ENCODE peak calls at places on chromosomes 4 and X, in five cellular contexts. One of them, this sample, is unnamed.

GRCh38 chr4:52984469-52984868 is 122.4 kb downstream of the RASL11B start:
- DNase-seq in activated naive CD4-positive, alpha-beta T cell treated with anti-CD3 and anti-CD28 coated beads, Interleukin-2, amount 50 U/mL, for 72 hours: no peak
- DNase-seq in activated T-cell treated with anti-CD3 and anti-CD28 coated beads, Interleukin-2, amount 50 U/mL, for 48 hours: no peak
- DNase-seq in activated naive CD8-positive, alpha-beta T cell treated with anti-CD3 and anti-CD28 coated beads for 36 hours: no peak
- DNase-seq in amniotic stem cell: no peak
- DNase-seq in this sample: no peak

GRCh38 chr4:137968956-137969709 is 273.0 kb downstream of the SLC7A11 start:
- DNase-seq in activated T-cell treated with anti-CD3 and anti-CD28 coated beads, Interleukin-2, amount 50 U/mL, for 48 hours: no peak
- DNase-seq in activated naive CD8-positive, alpha-beta T cell treated with anti-CD3 and anti-CD28 coated beads for 36 hours: no peak
- DNase-seq in amniotic stem cell: no peak
- DNase-seq in activated naive CD4-positive, alpha-beta T cell treated with anti-CD3 and anti-CD28 coated beads, Interleukin-2, amount 50 U/mL, for 72 hours: no peak
- DNase-seq in this sample: peak

GRCh38 chrX:48997865-48998264 is 4.2 kb downstream of the GRIPAP1 start:
- DNase-seq in amniotic stem cell: no peak
- DNase-seq in activated naive CD8-positive, alpha-beta T cell treated with anti-CD3 and anti-CD28 coated beads for 36 hours: no peak
- DNase-seq in activated naive CD4-positive, alpha-beta T cell treated with anti-CD3 and anti-CD28 coated beads, Interleukin-2, amount 50 U/mL, for 72 hours: no peak
- DNase-seq in activated T-cell treated with anti-CD3 and anti-CD28 coated beads, Interleukin-2, amount 50 U/mL, for 48 hours: no peak
- DNase-seq in this sample: no peak

GRCh38 chrX:108173874-108174273 is 82.3 kb downstream of the ATG4A start:
- DNase-seq in amniotic stem cell: no peak
- DNase-seq in activated naive CD8-positive, alpha-beta T cell treated with anti-CD3 and anti-CD28 coated beads for 36 hours: no peak
- DNase-seq in activated T-cell treated with anti-CD3 and anti-CD28 coated beads, Interleukin-2, amount 50 U/mL, for 48 hours: no peak
- DNase-seq in activated naive CD4-positive, alpha-beta T cell treated with anti-CD3 and anti-CD28 coated beads, Interleukin-2, amount 50 U/mL, for 72 hours: no peak
- DNase-seq in this sample: no peak

GRCh38 chr4:24657768-24658617 is 73.6 kb upstream of the DHX15 start:
- DNase-seq in activated T-cell treated with anti-CD3 and anti-CD28 coated beads, Interleukin-2, amount 50 U/mL, for 48 hours: peak
- DNase-seq in activated naive CD4-positive, alpha-beta T cell treated with anti-CD3 and anti-CD28 coated beads, Interleukin-2, amount 50 U/mL, for 72 hours: peak
- DNase-seq in amniotic stem cell: no peak
- DNase-seq in activated naive CD8-positive, alpha-beta T cell treated with anti-CD3 and anti-CD28 coated beads for 36 hours: peak
- DNase-seq in this sample: peak

GRCh38 chrX:13078739-13079444 is 34.5 kb upstream of the FAM9C start:
- DNase-seq in activated naive CD4-positive, alpha-beta T cell treated with anti-CD3 and anti-CD28 coated beads, Interleukin-2, amount 50 U/mL, for 72 hours: no peak
- DNase-seq in activated T-cell treated with anti-CD3 and anti-CD28 coated beads, Interleukin-2, amount 50 U/mL, for 48 hours: no peak
- DNase-seq in activated naive CD8-positive, alpha-beta T cell treated with anti-CD3 and anti-CD28 coated beads for 36 hours: no peak
- DNase-seq in amniotic stem cell: no peak
- DNase-seq in this sample: peak

GRCh38 chrX:107450823-107451509 is 1.5 kb downstream of the FRMPD3 start:
- DNase-seq in activated T-cell treated with anti-CD3 and anti-CD28 coated beads, Interleukin-2, amount 50 U/mL, for 48 hours: peak
- DNase-seq in amniotic stem cell: no peak
- DNase-seq in activated naive CD8-positive, alpha-beta T cell treated with anti-CD3 and anti-CD28 coated beads for 36 hours: peak
- DNase-seq in activated naive CD4-positive, alpha-beta T cell treated with anti-CD3 and anti-CD28 coated beads, Interleukin-2, amount 50 U/mL, for 72 hours: no peak
- DNase-seq in this sample: peak

GRCh38 chrX:54452920-54453319 is 12.7 kb downstream of the TSR2 start:
- DNase-seq in amniotic stem cell: no peak
- DNase-seq in activated naive CD4-positive, alpha-beta T cell treated with anti-CD3 and anti-CD28 coated beads, Interleukin-2, amount 50 U/mL, for 72 hours: no peak
- DNase-seq in activated naive CD8-positive, alpha-beta T cell treated with anti-CD3 and anti-CD28 coated beads for 36 hours: no peak
- DNase-seq in activated T-cell treated with anti-CD3 and anti-CD28 coated beads, Interleukin-2, amount 50 U/mL, for 48 hours: no peak
- DNase-seq in this sample: no peak

GRCh38 chrX:130108647-130109428 is 1.5 kb downstream of the ELF4 start:
- DNase-seq in activated naive CD4-positive, alpha-beta T cell treated with anti-CD3 and anti-CD28 coated beads, Interleukin-2, amount 50 U/mL, for 72 hours: peak
- DNase-seq in amniotic stem cell: no peak
- DNase-seq in activated naive CD8-positive, alpha-beta T cell treated with anti-CD3 and anti-CD28 coated beads for 36 hours: peak
- DNase-seq in activated T-cell treated with anti-CD3 and anti-CD28 coated beads, Interleukin-2, amount 50 U/mL, for 48 hours: peak
- DNase-seq in this sample: peak

GRCh38 chr4:25180524-25181131 is 20.4 kb upstream of the SEPSECS start:
- DNase-seq in amniotic stem cell: no peak
- DNase-seq in activated naive CD8-positive, alpha-beta T cell treated with anti-CD3 and anti-CD28 coated beads for 36 hours: peak
- DNase-seq in activated naive CD4-positive, alpha-beta T cell treated with anti-CD3 and anti-CD28 coated beads, Interleukin-2, amount 50 U/mL, for 72 hours: peak
- DNase-seq in activated T-cell treated with anti-CD3 and anti-CD28 coated beads, Interleukin-2, amount 50 U/mL, for 48 hours: no peak
- DNase-seq in this sample: peak

GRCh38 chrX:10314530-10315104 is 157.8 kb downstream of the CLCN4 start:
- DNase-seq in activated naive CD8-positive, alpha-beta T cell treated with anti-CD3 and anti-CD28 coated beads for 36 hours: no peak
- DNase-seq in activated naive CD4-positive, alpha-beta T cell treated with anti-CD3 and anti-CD28 coated beads, Interleukin-2, amount 50 U/mL, for 72 hours: no peak
- DNase-seq in activated T-cell treated with anti-CD3 and anti-CD28 coated beads, Interleukin-2, amount 50 U/mL, for 48 hours: no peak
- DNase-seq in amniotic stem cell: no peak
- DNase-seq in this sample: no peak

GRCh38 chr4:28443371-28443770 is 1582.7 kb downstream of the STIM2 start:
- DNase-seq in activated naive CD8-positive, alpha-beta T cell treated with anti-CD3 and anti-CD28 coated beads for 36 hours: no peak
- DNase-seq in amniotic stem cell: no peak
- DNase-seq in activated naive CD4-positive, alpha-beta T cell treated with anti-CD3 and anti-CD28 coated beads, Interleukin-2, amount 50 U/mL, for 72 hours: no peak
- DNase-seq in activated T-cell treated with anti-CD3 and anti-CD28 coated beads, Interleukin-2, amount 50 U/mL, for 48 hours: no peak
- DNase-seq in this sample: no peak

GRCh38 chr4:107997001-107997788 is 7.5 kb downstream of the HADH start:
- DNase-seq in activated naive CD4-positive, alpha-beta T cell treated with anti-CD3 and anti-CD28 coated beads, Interleukin-2, amount 50 U/mL, for 72 hours: no peak
- DNase-seq in activated T-cell treated with anti-CD3 and anti-CD28 coated beads, Interleukin-2, amount 50 U/mL, for 48 hours: no peak
- DNase-seq in amniotic stem cell: peak
- DNase-seq in activated naive CD8-positive, alpha-beta T cell treated with anti-CD3 and anti-CD28 coated beads for 36 hours: no peak
- DNase-seq in this sample: peak

GRCh38 chrX:99468993-99469392 is 941.1 kb downstream of the PCDH19 start:
- DNase-seq in activated naive CD4-positive, alpha-beta T cell treated with anti-CD3 and anti-CD28 coated beads, Interleukin-2, amount 50 U/mL, for 72 hours: no peak
- DNase-seq in activated naive CD8-positive, alpha-beta T cell treated with anti-CD3 and anti-CD28 coated beads for 36 hours: no peak
- DNase-seq in amniotic stem cell: no peak
- DNase-seq in activated T-cell treated with anti-CD3 and anti-CD28 coated beads, Interleukin-2, amount 50 U/mL, for 48 hours: no peak
- DNase-seq in this sample: no peak

GRCh38 chr4:112923514-112923913 is 125.9 kb upstream of the ANK2 start:
- DNase-seq in activated naive CD4-positive, alpha-beta T cell treated with anti-CD3 and anti-CD28 coated beads, Interleukin-2, amount 50 U/mL, for 72 hours: no peak
- DNase-seq in activated naive CD8-positive, alpha-beta T cell treated with anti-CD3 and anti-CD28 coated beads for 36 hours: no peak
- DNase-seq in activated T-cell treated with anti-CD3 and anti-CD28 coated beads, Interleukin-2, amount 50 U/mL, for 48 hours: no peak
- DNase-seq in amniotic stem cell: no peak
- DNase-seq in this sample: peak

GRCh38 chrX:129769467-129770154 is 10.1 kb upstream of the SASH3 start:
- DNase-seq in amniotic stem cell: no peak
- DNase-seq in activated naive CD8-positive, alpha-beta T cell treated with anti-CD3 and anti-CD28 coated beads for 36 hours: peak
- DNase-seq in activated T-cell treated with anti-CD3 and anti-CD28 coated beads, Interleukin-2, amount 50 U/mL, for 48 hours: no peak
- DNase-seq in activated naive CD4-positive, alpha-beta T cell treated with anti-CD3 and anti-CD28 coated beads, Interleukin-2, amount 50 U/mL, for 72 hours: no peak
- DNase-seq in this sample: no peak

GRCh38 chrX:16465081-16465876 is 184.7 kb upstream of the S100G start:
- DNase-seq in activated naive CD8-positive, alpha-beta T cell treated with anti-CD3 and anti-CD28 coated beads for 36 hours: no peak
- DNase-seq in activated naive CD4-positive, alpha-beta T cell treated with anti-CD3 and anti-CD28 coated beads, Interleukin-2, amount 50 U/mL, for 72 hours: no peak
- DNase-seq in activated T-cell treated with anti-CD3 and anti-CD28 coated beads, Interleukin-2, amount 50 U/mL, for 48 hours: no peak
- DNase-seq in amniotic stem cell: no peak
- DNase-seq in this sample: no peak

GRCh38 chrX:71420686-71421085 is 54.5 kb downstream of the TAF1 start:
- DNase-seq in activated naive CD8-positive, alpha-beta T cell treated with anti-CD3 and anti-CD28 coated beads for 36 hours: no peak
- DNase-seq in amniotic stem cell: no peak
- DNase-seq in activated naive CD4-positive, alpha-beta T cell treated with anti-CD3 and anti-CD28 coated beads, Interleukin-2, amount 50 U/mL, for 72 hours: no peak
- DNase-seq in activated T-cell treated with anti-CD3 and anti-CD28 coated beads, Interleukin-2, amount 50 U/mL, for 48 hours: no peak
- DNase-seq in this sample: no peak

GRCh38 chr4:69546121-69546520 is 50.4 kb upstream of the UGT2B4 start:
- DNase-seq in activated naive CD4-positive, alpha-beta T cell treated with anti-CD3 and anti-CD28 coated beads, Interleukin-2, amount 50 U/mL, for 72 hours: no peak
- DNase-seq in activated T-cell treated with anti-CD3 and anti-CD28 coated beads, Interleukin-2, amount 50 U/mL, for 48 hours: no peak
- DNase-seq in activated naive CD8-positive, alpha-beta T cell treated with anti-CD3 and anti-CD28 coated beads for 36 hours: no peak
- DNase-seq in amniotic stem cell: no peak
- DNase-seq in this sample: no peak

GRCh38 chr4:4499438-4500123 is 42.3 kb downstream of the STX18 start:
- DNase-seq in amniotic stem cell: no peak
- DNase-seq in activated naive CD4-positive, alpha-beta T cell treated with anti-CD3 and anti-CD28 coated beads, Interleukin-2, amount 50 U/mL, for 72 hours: no peak
- DNase-seq in activated T-cell treated with anti-CD3 and anti-CD28 coated beads, Interleukin-2, amount 50 U/mL, for 48 hours: no peak
- DNase-seq in activated naive CD8-positive, alpha-beta T cell treated with anti-CD3 and anti-CD28 coated beads for 36 hours: no peak
- DNase-seq in this sample: no peak

GRCh38 chr4:152342293-152342692 is 193.6 kb downstream of the FBXW7 start:
- DNase-seq in activated T-cell treated with anti-CD3 and anti-CD28 coated beads, Interleukin-2, amount 50 U/mL, for 48 hours: no peak
- DNase-seq in activated naive CD8-positive, alpha-beta T cell treated with anti-CD3 and anti-CD28 coated beads for 36 hours: no peak
- DNase-seq in activated naive CD4-positive, alpha-beta T cell treated with anti-CD3 and anti-CD28 coated beads, Interleukin-2, amount 50 U/mL, for 72 hours: no peak
- DNase-seq in amniotic stem cell: no peak
- DNase-seq in this sample: no peak

GRCh38 chr4:163161536-163162205 is 5.0 kb downstream of the NAF1 start:
- DNase-seq in amniotic stem cell: peak
- DNase-seq in activated naive CD4-positive, alpha-beta T cell treated with anti-CD3 and anti-CD28 coated beads, Interleukin-2, amount 50 U/mL, for 72 hours: no peak
- DNase-seq in activated naive CD8-positive, alpha-beta T cell treated with anti-CD3 and anti-CD28 coated beads for 36 hours: no peak
- DNase-seq in activated T-cell treated with anti-CD3 and anti-CD28 coated beads, Interleukin-2, amount 50 U/mL, for 48 hours: no peak
- DNase-seq in this sample: peak

GRCh38 chr4:79650217-79650616 is 242.2 kb upstream of the GK2 start:
- DNase-seq in activated naive CD8-positive, alpha-beta T cell treated with anti-CD3 and anti-CD28 coated beads for 36 hours: no peak
- DNase-seq in activated T-cell treated with anti-CD3 and anti-CD28 coated beads, Interleukin-2, amount 50 U/mL, for 48 hours: no peak
- DNase-seq in amniotic stem cell: no peak
- DNase-seq in activated naive CD4-positive, alpha-beta T cell treated with anti-CD3 and anti-CD28 coated beads, Interleukin-2, amount 50 U/mL, for 72 hours: no peak
- DNase-seq in this sample: no peak

GRCh38 chr4:118947095-118947494 is 58.4 kb downstream of the SYNPO2 start:
- DNase-seq in activated naive CD8-positive, alpha-beta T cell treated with anti-CD3 and anti-CD28 coated beads for 36 hours: no peak
- DNase-seq in activated T-cell treated with anti-CD3 and anti-CD28 coated beads, Interleukin-2, amount 50 U/mL, for 48 hours: no peak
- DNase-seq in activated naive CD4-positive, alpha-beta T cell treated with anti-CD3 and anti-CD28 coated beads, Interleukin-2, amount 50 U/mL, for 72 hours: no peak
- DNase-seq in amniotic stem cell: no peak
- DNase-seq in this sample: no peak

GRCh38 chr4:146442801-146443200 is 78.9 kb downstream of the SLC10A7 start:
- DNase-seq in amniotic stem cell: no peak
- DNase-seq in activated naive CD4-positive, alpha-beta T cell treated with anti-CD3 and anti-CD28 coated beads, Interleukin-2, amount 50 U/mL, for 72 hours: no peak
- DNase-seq in activated T-cell treated with anti-CD3 and anti-CD28 coated beads, Interleukin-2, amount 50 U/mL, for 48 hours: no peak
- DNase-seq in activated naive CD8-positive, alpha-beta T cell treated with anti-CD3 and anti-CD28 coated beads for 36 hours: no peak
- DNase-seq in this sample: peak

GRCh38 chrX:112874140-112874539 is 33.5 kb upstream of the AMOT start:
- DNase-seq in amniotic stem cell: no peak
- DNase-seq in activated naive CD8-positive, alpha-beta T cell treated with anti-CD3 and anti-CD28 coated beads for 36 hours: no peak
- DNase-seq in activated naive CD4-positive, alpha-beta T cell treated with anti-CD3 and anti-CD28 coated beads, Interleukin-2, amount 50 U/mL, for 72 hours: no peak
- DNase-seq in activated T-cell treated with anti-CD3 and anti-CD28 coated beads, Interleukin-2, amount 50 U/mL, for 48 hours: no peak
- DNase-seq in this sample: peak